ENCODE peak calls at places on chromosomes 1 and 21, in four cellular contexts. One of them, this sample, is unnamed.

GRCh38 chr1:36157115-36157903 is 1.3 kb downstream of the MAP7D1 start:
- DNase-seq in lung: peak
- DNase-seq in fibroblast of lung: peak
- DNase-seq in WERI-Rb-1: peak
- DNase-seq in this sample: peak

GRCh38 chr1:222996307-222996983 is 146.6 kb downstream of the TLR5 start:
- DNase-seq in lung: no peak
- DNase-seq in WERI-Rb-1: no peak
- DNase-seq in fibroblast of lung: no peak
- DNase-seq in this sample: no peak

GRCh38 chr1:201511925-201512539 is 5.1 kb upstream of the CSRP1 start:
- DNase-seq in lung: peak
- DNase-seq in WERI-Rb-1: peak
- DNase-seq in fibroblast of lung: no peak
- DNase-seq in this sample: peak

GRCh38 chr1:40315795-40316594 is 1.1 kb downstream of the COL9A2 start:
- DNase-seq in lung: no peak
- DNase-seq in fibroblast of lung: no peak
- DNase-seq in WERI-Rb-1: no peak
- DNase-seq in this sample: peak

GRCh38 chr1:119080586-119080985 is 59.9 kb downstream of the WARS2 start:
- DNase-seq in WERI-Rb-1: no peak
- DNase-seq in lung: no peak
- DNase-seq in fibroblast of lung: peak
- DNase-seq in this sample: peak

GRCh38 chr1:48600182-48600581 is 128.2 kb upstream of the SPATA6 start:
- DNase-seq in WERI-Rb-1: no peak
- DNase-seq in lung: no peak
- DNase-seq in fibroblast of lung: no peak
- DNase-seq in this sample: no peak

GRCh38 chr21:16942703-16943102 is 570.1 kb upstream of the CXADR start:
- DNase-seq in lung: no peak
- DNase-seq in fibroblast of lung: peak
- DNase-seq in WERI-Rb-1: peak
- DNase-seq in this sample: peak

GRCh38 chr1:51736702-51737101 is 119.8 kb downstream of the OSBPL9 start:
- DNase-seq in fibroblast of lung: peak
- DNase-seq in WERI-Rb-1: no peak
- DNase-seq in lung: no peak
- DNase-seq in this sample: peak

GRCh38 chr1:50700226-50701020 is 259.6 kb downstream of the FAF1 start:
- DNase-seq in fibroblast of lung: no peak
- DNase-seq in lung: no peak
- DNase-seq in WERI-Rb-1: peak
- DNase-seq in this sample: no peak

GRCh38 chr1:192878249-192878648 is 69.4 kb downstream of the RGS2 start:
- DNase-seq in lung: peak
- DNase-seq in WERI-Rb-1: no peak
- DNase-seq in fibroblast of lung: peak
- DNase-seq in this sample: peak

GRCh38 chr21:26003428-26003827 is 167.1 kb downstream of the APP start:
- DNase-seq in lung: no peak
- DNase-seq in fibroblast of lung: no peak
- DNase-seq in WERI-Rb-1: no peak
- DNase-seq in this sample: no peak

DNA sequence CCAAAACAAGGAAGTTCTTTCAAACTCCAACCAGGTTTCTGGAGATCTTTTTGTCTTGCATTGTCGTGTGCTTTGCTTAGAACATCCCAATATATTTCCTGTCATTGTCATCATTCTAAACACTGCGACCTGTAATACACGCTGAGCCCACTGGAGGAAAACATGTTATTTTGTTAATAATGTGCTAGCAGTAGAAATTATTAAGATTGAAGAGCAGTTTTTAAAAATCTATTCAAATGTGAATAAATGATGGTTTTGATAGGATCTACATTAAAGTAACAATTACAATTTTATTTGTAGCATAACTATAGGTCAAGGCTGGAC is 268.5 kb downstream of the PTPRC start:
- DNase-seq in WERI-Rb-1: no peak
- DNase-seq in fibroblast of lung: no peak
- DNase-seq in lung: no peak
- DNase-seq in this sample: no peak
- H3K4me3 ChIP-seq in WERI-Rb-1: no peak
- H3K4me3 ChIP-seq in fibroblast of lung: no peak
- H3K4me3 ChIP-seq in lung: no peak
- H3K4me3 ChIP-seq in this sample: no peak

GRCh38 chr1:26546375-26546774 is 16.8 kb downstream of the RPS6KA1 start:
- DNase-seq in lung: no peak
- DNase-seq in fibroblast of lung: no peak
- DNase-seq in WERI-Rb-1: no peak
- DNase-seq in this sample: no peak
- H3K4me3 ChIP-seq in lung: no peak
- H3K4me3 ChIP-seq in fibroblast of lung: no peak
- H3K4me3 ChIP-seq in WERI-Rb-1: no peak
- H3K4me3 ChIP-seq in this sample: no peak

GRCh38 chr1:161216945-161217712 is 2.0 kb downstream of the FCER1G start:
- DNase-seq in WERI-Rb-1: no peak
- DNase-seq in fibroblast of lung: peak
- DNase-seq in lung: no peak
- DNase-seq in this sample: peak

GRCh38 chr1:161217831-161218230 is 2.7 kb downstream of the FCER1G start:
- DNase-seq in fibroblast of lung: no peak
- DNase-seq in lung: no peak
- DNase-seq in WERI-Rb-1: no peak
- DNase-seq in this sample: no peak

GRCh38 chr1:161214374-161214773 is 721 bp upstream of the FCER1G start:
- DNase-seq in lung: no peak
- DNase-seq in WERI-Rb-1: no peak
- DNase-seq in fibroblast of lung: no peak
- DNase-seq in this sample: no peak

GRCh38 chr1:161218301-161219077 is 3.4 kb downstream of the FCER1G start:
- DNase-seq in WERI-Rb-1: no peak
- DNase-seq in fibroblast of lung: no peak
- DNase-seq in lung: no peak
- DNase-seq in this sample: no peak

GRCh38 chr1:161215079-161215478 is at the start of gene FCER1G:
- DNase-seq in lung: peak
- DNase-seq in fibroblast of lung: no peak
- DNase-seq in WERI-Rb-1: no peak
- DNase-seq in this sample: no peak
- H3K4me3 ChIP-seq in lung: peak
- H3K4me3 ChIP-seq in fibroblast of lung: no peak
- H3K4me3 ChIP-seq in WERI-Rb-1: no peak
- H3K4me3 ChIP-seq in this sample: no peak

DNA sequence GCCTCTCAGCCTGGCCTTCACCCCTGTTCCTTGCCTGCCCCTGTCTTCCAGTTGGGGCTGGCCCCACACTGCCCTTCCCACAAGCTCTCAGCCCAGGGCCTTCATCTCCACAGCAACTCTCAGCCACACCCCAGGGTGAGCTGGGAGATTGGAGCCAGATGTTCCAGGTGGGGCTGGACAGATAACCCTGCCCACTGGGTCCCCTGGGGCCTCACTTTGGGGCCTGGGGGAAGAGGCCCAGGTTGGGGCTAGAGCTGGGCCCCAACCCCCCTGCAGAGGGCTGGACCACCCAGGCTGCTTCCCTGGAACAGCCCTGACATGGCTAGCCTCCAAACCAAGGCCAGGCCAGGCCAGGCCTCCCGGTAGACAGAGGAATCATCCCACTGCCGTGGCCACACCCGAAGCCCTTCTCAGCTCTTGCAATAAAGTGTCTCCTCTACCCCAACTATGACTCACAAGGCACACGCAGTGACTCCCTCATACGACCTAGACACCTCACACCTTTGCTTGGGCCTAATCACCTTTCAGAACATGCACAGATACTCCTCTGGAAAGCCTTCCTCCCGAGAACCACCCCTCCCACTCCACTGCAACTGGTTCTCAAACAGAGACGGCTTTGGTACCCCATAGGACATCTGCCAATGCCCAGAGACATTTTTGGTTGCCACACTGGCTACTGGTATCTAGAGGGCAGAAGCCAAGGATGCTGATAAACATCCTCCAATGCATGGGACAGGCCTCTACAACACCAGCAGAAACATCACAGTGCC is 22.2 kb downstream of the SLC2A1 start:
- DNase-seq in WERI-Rb-1: no peak
- DNase-seq in fibroblast of lung: peak
- DNase-seq in lung: no peak
- DNase-seq in this sample: peak
- H3K4me3 ChIP-seq in WERI-Rb-1: no peak
- H3K4me3 ChIP-seq in fibroblast of lung: no peak
- H3K4me3 ChIP-seq in lung: no peak
- H3K4me3 ChIP-seq in this sample: no peak

GRCh38 chr1:65149391-65149729 is 1.4 kb downstream of the AK4 start:
- DNase-seq in WERI-Rb-1: no peak
- DNase-seq in lung: no peak
- DNase-seq in fibroblast of lung: no peak
- DNase-seq in this sample: peak
- H3K4me3 ChIP-seq in WERI-Rb-1: peak
- H3K4me3 ChIP-seq in lung: no peak
- H3K4me3 ChIP-seq in fibroblast of lung: peak
- H3K4me3 ChIP-seq in this sample: peak

GRCh38 chr1:53449693-53450092 is 9.5 kb upstream of the DMRTB1 start:
- DNase-seq in fibroblast of lung: no peak
- DNase-seq in lung: no peak
- DNase-seq in WERI-Rb-1: no peak
- DNase-seq in this sample: no peak
- H3K4me3 ChIP-seq in fibroblast of lung: no peak
- H3K4me3 ChIP-seq in lung: no peak
- H3K4me3 ChIP-seq in WERI-Rb-1: no peak
- H3K4me3 ChIP-seq in this sample: no peak

DNA sequence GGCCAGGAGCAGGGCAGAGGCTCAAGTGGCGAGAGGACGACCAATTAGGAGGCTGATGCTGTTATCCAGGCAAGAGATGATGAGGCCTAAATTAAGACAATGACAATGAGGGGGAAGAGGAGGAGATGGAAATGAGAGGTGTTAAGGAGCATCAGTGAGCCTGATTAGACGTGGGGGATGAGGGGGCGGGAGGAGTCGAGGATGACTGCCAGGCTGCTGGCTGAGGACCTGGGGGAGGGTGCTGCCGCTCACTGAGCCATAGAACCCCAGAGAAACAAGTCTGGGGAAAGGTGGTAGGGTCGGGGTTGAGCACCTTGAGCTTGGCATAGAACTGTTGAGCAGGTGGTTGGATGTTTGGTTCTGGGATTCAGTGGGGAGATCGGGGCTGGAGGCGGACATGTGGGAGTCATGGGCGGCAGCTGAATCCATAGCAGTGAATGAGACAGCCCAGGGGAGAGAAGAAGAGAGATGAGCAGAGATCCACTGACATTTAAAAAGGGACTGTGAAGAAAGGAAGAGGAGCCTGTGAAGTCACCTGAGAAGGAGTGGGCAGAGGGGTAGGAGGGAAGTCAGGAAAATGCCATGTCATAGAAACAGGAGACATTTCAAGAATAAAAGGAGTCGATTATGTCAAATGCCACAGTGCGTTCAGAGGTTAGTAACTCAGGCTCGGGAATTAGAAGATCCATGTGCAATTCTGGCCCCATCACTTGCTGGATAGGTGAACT is 28.5 kb downstream of the DLGAP3 start:
- DNase-seq in lung: no peak
- DNase-seq in WERI-Rb-1: no peak
- DNase-seq in fibroblast of lung: no peak
- DNase-seq in this sample: no peak
- H3K4me3 ChIP-seq in lung: no peak
- H3K4me3 ChIP-seq in WERI-Rb-1: no peak
- H3K4me3 ChIP-seq in fibroblast of lung: no peak
- H3K4me3 ChIP-seq in this sample: no peak

GRCh38 chr1:38817958-38818705 is 41.4 kb downstream of the RRAGC start:
- DNase-seq in fibroblast of lung: peak
- DNase-seq in lung: no peak
- DNase-seq in WERI-Rb-1: peak
- DNase-seq in this sample: no peak

GRCh38 chr1:38820860-38821259 is 38.7 kb downstream of the RRAGC start:
- DNase-seq in fibroblast of lung: no peak
- DNase-seq in lung: no peak
- DNase-seq in WERI-Rb-1: no peak
- DNase-seq in this sample: no peak

GRCh38 chr1:38819516-38819915 is 40.1 kb downstream of the RRAGC start:
- DNase-seq in lung: no peak
- DNase-seq in fibroblast of lung: no peak
- DNase-seq in WERI-Rb-1: no peak
- DNase-seq in this sample: no peak

GRCh38 chr1:38817267-38817957 is 42.2 kb downstream of the RRAGC start:
- DNase-seq in lung: no peak
- DNase-seq in fibroblast of lung: no peak
- DNase-seq in WERI-Rb-1: no peak
- DNase-seq in this sample: no peak

GRCh38 chr1:38818706-38819439 is 40.7 kb downstream of the RRAGC start:
- DNase-seq in fibroblast of lung: no peak
- DNase-seq in lung: no peak
- DNase-seq in WERI-Rb-1: no peak
- DNase-seq in this sample: no peak
- H3K4me3 ChIP-seq in fibroblast of lung: no peak
- H3K4me3 ChIP-seq in lung: no peak
- H3K4me3 ChIP-seq in WERI-Rb-1: peak
- H3K4me3 ChIP-seq in this sample: no peak

DNA sequence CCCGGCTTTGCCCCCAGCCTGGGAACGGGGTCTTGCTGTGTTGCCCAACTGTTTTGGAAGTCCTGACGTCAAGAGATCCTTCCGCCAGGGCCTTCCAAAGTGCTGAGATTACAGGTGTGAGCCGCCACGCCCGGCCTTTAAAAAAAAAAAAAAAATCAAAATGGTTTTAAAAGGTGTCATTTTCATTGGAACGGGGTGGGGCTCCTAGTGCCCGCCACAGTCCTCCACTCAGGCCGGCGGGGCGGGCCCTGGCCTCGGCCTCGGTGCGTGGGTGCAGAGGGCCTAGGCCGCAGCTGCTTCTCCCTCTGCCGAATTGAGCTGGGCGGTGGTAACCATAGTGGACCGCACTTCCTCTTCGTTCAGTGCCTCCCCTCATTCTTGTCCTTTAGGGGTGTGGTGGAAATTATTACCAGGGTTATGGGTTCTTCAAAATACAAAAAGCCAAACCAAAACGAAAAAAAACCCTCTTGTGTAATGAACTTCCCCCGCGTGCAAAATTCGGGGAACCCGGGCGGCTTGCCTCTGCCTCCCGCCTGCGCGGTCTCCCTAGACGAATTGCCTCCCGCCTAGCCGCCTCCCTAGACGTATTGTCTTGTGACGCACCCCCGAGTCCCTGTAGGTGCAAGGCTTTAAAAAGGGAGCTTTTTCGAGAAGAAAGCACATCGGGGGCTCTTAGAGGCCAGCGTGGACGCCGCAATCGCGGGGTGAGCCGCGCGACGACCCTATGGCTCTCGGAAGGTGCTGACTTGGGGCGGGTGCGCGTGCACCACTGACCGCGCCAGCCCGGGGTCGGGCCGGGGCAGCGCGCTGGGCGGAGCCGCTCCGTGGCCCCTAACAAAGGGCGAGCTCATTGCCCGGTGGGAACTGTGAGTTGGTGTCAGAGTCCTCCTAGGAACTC is 10.5 kb upstream of the SPEN start:
- DNase-seq in fibroblast of lung: no peak
- DNase-seq in lung: peak
- DNase-seq in WERI-Rb-1: no peak
- DNase-seq in this sample: no peak
- H3K4me3 ChIP-seq in fibroblast of lung: no peak
- H3K4me3 ChIP-seq in lung: peak
- H3K4me3 ChIP-seq in WERI-Rb-1: no peak
- H3K4me3 ChIP-seq in this sample: no peak